ENCODE peak calls at places on chromosomes 4 and X, in seven cellular contexts. Q is upper lobe of right lung, B is left ventricle myocardium inferior, F is epithelial cell of esophagus, R is cardiac muscle cell, I is AG09319, H is foreskin keratinocyte. K is an unnamed sample.

GRCh38 chr4:186739802-186740434 is 16.3 kb upstream of the FAT1 start:
- DNase-seq in H (no peak), Q (no peak), R (no peak), F (no peak), I (no peak), B (no peak), K (no peak)

GRCh38 chr4:139084425-139085093 is 69.0 kb downstream of the NOCT start:
- DNase-seq in B (no peak), H (no peak), R (no peak), F (no peak), I (no peak), Q (no peak), K (peak; percentile 90)

GRCh38 chr4:84956014-84956413 is 10.5 kb downstream of the WDFY3 start:
- DNase-seq in Q (no peak), H (no peak), I (no peak), F (peak; percentile 81), R (no peak), B (no peak), K (no peak)

GRCh38 chr4:166091914-166092510 is 219.0 kb downstream of the TLL1 start:
- DNase-seq in Q (no peak), F (peak; percentile 56), I (peak; percentile 5), B (no peak), H (no peak), R (peak; percentile 67), K (no peak)

GRCh38 chr4:77201857-77202256 is 44.9 kb downstream of the CCNG2 start:
- DNase-seq in R (no peak), I (no peak), H (peak; percentile 43), F (peak; percentile 80), B (no peak), Q (no peak), K (no peak)

GRCh38 chr4:81981218-81981617 is 392.6 kb downstream of the HNRNPD start:
- DNase-seq in Q (no peak), H (no peak), F (no peak), R (no peak), B (no peak), I (no peak), K (no peak)

GRCh38 chr4:75630174-75630931 is at the start of gene CDKL2:
- DNase-seq in B (peak; percentile 80), I (no peak), R (peak; percentile 77), F (peak; percentile 89), Q (peak; percentile 97), H (peak; percentile 63), K (peak; percentile 79)

GRCh38 chr4:82889287-82889686 is 1.7 kb downstream of the SEC31A start:
- DNase-seq in F (no peak), B (no peak), H (no peak), I (no peak), Q (no peak), R (no peak), K (no peak)

GRCh38 chrX:48045410-48046311 is 25.8 kb downstream of the ZNF630 start:
- DNase-seq in B (peak; percentile 50), Q (no peak), R (peak; percentile 92), F (peak; percentile 71), I (peak; percentile 27), H (peak; percentile 64), K (no peak)

GRCh38 chrX:82782014-82782413 is 726.1 kb upstream of the POU3F4 start:
- DNase-seq in R (no peak), H (no peak), B (no peak), Q (no peak), I (no peak), F (no peak), K (no peak)

GRCh38 chrX:258291-259040 is 22.7 kb upstream of the PLCXD1 start:
- DNase-seq in I (no peak), H (no peak), R (no peak), F (no peak), Q (peak; percentile 58), B (no peak), K (no peak)

GRCh38 chr4:179709961-179710624 is 2267.9 kb upstream of the AGA start:
- DNase-seq in Q (no peak), R (no peak), H (no peak), B (no peak), F (no peak), I (no peak), K (no peak)

GRCh38 chrX:100615015-100615414 is 21.6 kb downstream of the TSPAN6 start:
- DNase-seq in Q (no peak), B (no peak), F (peak; percentile 50), R (peak; percentile 80), I (peak; percentile 12), H (peak; percentile 45), K (peak; percentile 11)

GRCh38 chrX:65667503-65668355 is at the start of gene MSN:
- DNase-seq in R (peak; percentile 66), H (no peak), B (peak; percentile 84), Q (peak; percentile 90), F (peak; percentile 58), I (no peak), K (peak; percentile 52)

GRCh38 chr4:110654254-110654635 is 31.4 kb upstream of the PITX2 start:
- DNase-seq in H (no peak), I (no peak), B (no peak), F (no peak), R (peak; percentile 46), Q (no peak), K (no peak)

GRCh38 chr4:106258145-106259045 is 57.6 kb downstream of the TBCK start:
- DNase-seq in Q (no peak), B (no peak), H (no peak), I (no peak), F (no peak), R (no peak), K (no peak)

GRCh38 chrX:74578137-74578536 is 36.3 kb downstream of the RLIM start:
- DNase-seq in I (no peak), H (no peak), R (no peak), F (no peak), B (no peak), Q (no peak), K (no peak)

GRCh38 chrX:54030329-54030728 is 13.9 kb downstream of the PHF8 start:
- DNase-seq in Q (no peak), B (no peak), F (no peak), H (no peak), I (no peak), R (no peak), K (no peak)

GRCh38 chrX:46840946-46841740 is 4.3 kb downstream of the RP2 start:
- DNase-seq in R (peak; percentile 47), Q (no peak), B (no peak), I (no peak), F (peak; percentile 51), H (no peak), K (no peak)

GRCh38 chrX:55924574-55924973 is 207.0 kb downstream of the RRAGB start:
- DNase-seq in B (no peak), R (no peak), H (no peak), I (no peak), Q (no peak), F (no peak), K (no peak)

GRCh38 chr4:109294006-109294405 is 8.5 kb downstream of the COL25A1 start:
- DNase-seq in B (no peak), R (peak; percentile 25), H (no peak), Q (no peak), I (no peak), F (no peak), K (peak; percentile 36)

GRCh38 chrX:9781941-9782340 is 4.3 kb upstream of the SHROOM2 start:
- DNase-seq in I (no peak), H (no peak), R (no peak), F (no peak), Q (no peak), B (no peak), K (no peak)

GRCh38 chrX:129875669-129876068 is 30.3 kb upstream of the UTP14A start:
- DNase-seq in Q (no peak), I (peak; percentile 53), H (peak; percentile 31), B (no peak), F (peak; percentile 43), R (peak; percentile 69), K (no peak)

GRCh38 chr4:186666252-186666651 is 57.4 kb downstream of the FAT1 start:
- DNase-seq in Q (no peak), B (no peak), F (no peak), H (no peak), R (no peak), I (no peak), K (no peak)

GRCh38 chr4:144720491-144720890 is 74.5 kb downstream of the HHIP start:
- DNase-seq in B (no peak), I (no peak), F (no peak), H (no peak), Q (no peak), R (no peak), K (no peak)

GRCh38 chrX:133575501-133575900 is 160.2 kb upstream of the GPC4 start:
- DNase-seq in F (peak; percentile 24), I (no peak), B (no peak), Q (no peak), R (no peak), H (no peak), K (no peak)

GRCh38 chr4:34766935-34767859 is 1477.1 kb downstream of the ARAP2 start:
- DNase-seq in R (no peak), I (no peak), F (peak; percentile 9), B (no peak), H (no peak), Q (no peak), K (no peak)

GRCh38 chr4:173231916-173232315 is 63.3 kb downstream of the GALNT7 start:
- DNase-seq in I (no peak), F (peak; percentile 55), R (peak; percentile 54), B (no peak), Q (no peak), H (no peak), K (no peak)
- TF ChIP-seq CTCF in I (peak; percentile 20), F (peak; percentile 50), R (peak; percentile 41), B (peak; percentile 34), Q (peak; percentile 22), H (peak; percentile 56), K (no peak)

GRCh38 chrX:2875798-2876399 is 47.2 kb downstream of the GYG2 start:
- DNase-seq in I (no peak), H (no peak), F (no peak), Q (no peak), R (peak; percentile 20), B (no peak), K (no peak)
- TF ChIP-seq CTCF in I (peak; percentile 28), H (peak; percentile 42), F (peak; percentile 30), Q (peak; percentile 31), R (peak; percentile 37), B (peak; percentile 20), K (peak; percentile 36)

DNA sequence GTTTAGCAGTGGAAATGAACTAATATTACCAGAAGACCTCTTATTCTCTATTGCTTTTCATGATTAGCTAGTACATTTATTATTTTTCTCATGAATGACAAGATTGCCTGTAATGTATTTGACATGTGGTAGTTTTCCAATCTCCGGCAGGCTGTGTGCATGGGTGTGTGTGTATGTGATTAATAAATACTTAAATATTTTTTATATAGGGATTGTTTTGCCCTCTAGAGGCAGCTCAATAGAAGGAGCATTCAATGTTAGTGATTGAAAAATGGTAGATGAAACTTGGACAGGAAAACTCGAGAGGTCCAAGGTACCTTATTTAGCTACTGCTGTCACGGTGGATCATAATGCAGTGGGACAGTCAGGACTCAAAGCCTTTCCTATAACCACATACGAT is 457.6 kb downstream of the IL1RAPL1 start:
- DNase-seq in R (peak; percentile 29), Q (no peak), H (no peak), F (peak; percentile 3), B (no peak), I (no peak), K (no peak)
- TF ChIP-seq CTCF in R (peak; percentile 30), Q (no peak), H (peak; percentile 38), F (peak; percentile 29), B (peak; percentile 20), I (no peak), K (no peak)

DNA sequence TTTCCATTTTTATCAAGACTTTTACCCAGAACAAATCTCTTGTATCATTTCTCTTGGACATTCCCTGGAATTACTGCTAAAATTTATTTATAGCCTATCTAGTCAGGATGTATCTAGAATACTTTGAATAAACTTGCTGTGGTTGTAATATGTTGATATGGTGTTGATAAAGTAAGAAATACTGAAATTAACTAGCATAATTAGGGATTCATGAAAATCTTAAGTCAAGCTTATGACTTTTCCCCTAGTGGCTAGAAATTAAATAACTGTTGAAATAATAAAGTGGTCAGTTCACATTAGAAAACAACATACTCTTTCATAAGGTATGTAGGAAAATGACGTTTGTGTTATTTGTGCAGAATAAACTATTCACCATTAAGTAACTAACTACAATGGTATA is 73.1 kb upstream of the ANKRD50 start:
- DNase-seq in F (no peak), R (no peak), B (no peak), I (no peak), H (no peak), Q (no peak), K (no peak)
- TF ChIP-seq CTCF in F (no peak), R (no peak), B (no peak), I (no peak), H (no peak), Q (no peak), K (peak; percentile 55)

K was measured in endothelial cell.